ENCODE peak calls at places on chromosomes 16 and 17, in four cellular contexts. H, M, J and W are unnamed samples.

GRCh38 chr17:6843241-6843890 is 11.8 kb upstream of the TEKT1 start:
- DNase-seq in H (peak), J (no peak), M (peak), W (peak)

GRCh38 chr17:39928868-39929651 is 1.5 kb downstream of the LRRC3C start:
- DNase-seq in H (peak), M (peak), J (no peak), W (peak)

GRCh38 chr16:89360760-89361435 is 129.5 kb downstream of the ANKRD11 start:
- DNase-seq in M (no peak), H (no peak), J (peak), W (no peak)

GRCh38 chr16:18783430-18784341 is 6.4 kb downstream of the RPS15A start:
- DNase-seq in J (no peak), M (no peak), H (no peak), W (no peak)

GRCh38 chr16:11472851-11473250 is 113.9 kb downstream of the LITAF start:
- DNase-seq in H (no peak), J (no peak), M (no peak), W (no peak)

GRCh38 chr16:80518436-80518835 is 22.4 kb upstream of the DYNLRB2 start:
- DNase-seq in H (no peak), J (peak), M (no peak), W (no peak)

GRCh38 chr17:82053556-82054263 is 2.0 kb downstream of the GPS1 start:
- DNase-seq in H (no peak), J (no peak), M (no peak), W (no peak)

GRCh38 chr17:80862341-80862969 is 129.2 kb upstream of the CHMP6 start:
- DNase-seq in H (no peak), J (no peak), M (no peak), W (no peak)

GRCh38 chr17:58187063-58187462 is 5.5 kb upstream of the EPX start:
- DNase-seq in M (no peak), J (no peak), H (no peak), W (no peak)

GRCh38 chr17:78526231-78527025 is 50.8 kb downstream of the DNAH17 start:
- DNase-seq in M (no peak), H (no peak), J (no peak), W (no peak)

GRCh38 chr17:58019039-58019438 is 12.0 kb upstream of the SRSF1 start:
- DNase-seq in M (no peak), H (no peak), J (no peak), W (no peak)

GRCh38 chr16:35252356-35252936 is 1793.0 kb downstream of the TP53TG3F start:
- DNase-seq in J (no peak), H (peak), M (no peak), W (no peak)

GRCh38 chr17:3659541-3660111 is 8.8 kb downstream of the TAX1BP3 start:
- DNase-seq in H (peak), M (peak), J (no peak), W (peak)

GRCh38 chr17:79843475-79843916 is 4.3 kb upstream of the CBX4 start:
- DNase-seq in H (no peak), J (no peak), M (no peak), W (no peak)

GRCh38 chr17:78806451-78806850 is 24.4 kb upstream of the CYTH1 start:
- DNase-seq in M (no peak), J (peak), H (no peak), W (no peak)

GRCh38 chr17:49231563-49231894 is 942 bp upstream of the PHOSPHO1 start:
- DNase-seq in J (no peak), M (no peak), H (no peak), W (no peak)

GRCh38 chr16:68257251-68257905 is 6.9 kb upstream of the SLC7A6 start:
- DNase-seq in J (no peak), H (no peak), M (no peak), W (no peak)

GRCh38 chr16:88784074-88784855 is 755 bp downstream of the PIEZO1 start:
- DNase-seq in J (peak), H (peak), M (peak), W (peak)

GRCh38 chr17:32569171-32570080 is 82.6 kb downstream of the CDK5R1 start:
- DNase-seq in M (no peak), H (no peak), J (no peak), W (no peak)

GRCh38 chr16:25157476-25157875 is 45.9 kb downstream of the LCMT1 start:
- DNase-seq in M (no peak), J (no peak), H (no peak), W (peak)

GRCh38 chr17:933168-934083 is 46.1 kb downstream of the NXN start:
- DNase-seq in J (no peak), H (peak), M (peak), W (peak)

GRCh38 chr17:13671771-13672170 is 70.0 kb upstream of the HS3ST3A1 start:
- DNase-seq in J (no peak), M (no peak), H (no peak), W (peak)

GRCh38 chr16:66512589-66513404 is 37.1 kb downstream of the TK2 start:
- DNase-seq in M (peak), J (no peak), H (peak), W (peak)

GRCh38 chr16:78277374-78277773 is 177.9 kb downstream of the WWOX start:
- DNase-seq in H (no peak), M (no peak), J (no peak), W (no peak)

GRCh38 chr17:1718362-1719165 is 5.9 kb upstream of the WDR81 start:
- DNase-seq in H (no peak), J (no peak), M (no peak), W (no peak)

GRCh38 chr17:9790889-9791876 is at the start of gene DHRS7C:
- DNase-seq in J (no peak), H (no peak), M (no peak), W (no peak)

GRCh38 chr17:80611831-80612230 is 67.2 kb downstream of the RPTOR start:
- DNase-seq in H (peak), J (no peak), M (no peak), W (no peak)